ENCODE peak calls at places on chromosomes 3 and 15, in seven cellular contexts. I, X, S, Z, Y, J and H are unnamed samples.

GRCh38 chr3:134374791-134375541 is 719 bp upstream of the AMOTL2 start:
- DNase-seq in X (peak), I (no peak), Y (no peak), Z (no peak), J (peak), S (no peak), H (peak)

GRCh38 chr3:160232014-160232413 is 6.8 kb downstream of the C3orf80 start:
- DNase-seq in Z (no peak), S (no peak), Y (no peak), I (no peak), J (no peak), X (no peak), H (no peak)

GRCh38 chr3:172138792-172139507 is 99.6 kb downstream of the FNDC3B start:
- DNase-seq in X (no peak), I (no peak), Y (no peak), S (peak), J (no peak), Z (no peak), H (no peak)

GRCh38 chr3:98565843-98566242 is 27.6 kb downstream of the CPOX start:
- DNase-seq in J (no peak), I (no peak), Z (no peak), S (no peak), Y (no peak), X (no peak), H (no peak)

GRCh38 chr3:37961622-37962455 is 28.7 kb upstream of the VILL start:
- DNase-seq in I (no peak), X (no peak), Y (no peak), S (no peak), J (no peak), Z (no peak), H (no peak)

GRCh38 chr3:107285197-107285596 is 92.0 kb upstream of the CCDC54 start:
- DNase-seq in X (peak), J (no peak), S (no peak), Z (no peak), Y (no peak), I (no peak), H (no peak)

GRCh38 chr15:81050806-81051205 is 50.1 kb downstream of the TLNRD1 start:
- DNase-seq in Z (no peak), J (no peak), X (no peak), S (no peak), I (no peak), Y (no peak), H (no peak)

GRCh38 chr3:196735751-196736150 is 3.9 kb upstream of the PAK2 start:
- DNase-seq in S (no peak), J (no peak), Z (no peak), Y (no peak), X (no peak), I (no peak), H (no peak)

GRCh38 chr15:70906842-70907241 is 14.2 kb downstream of the LRRC49 start:
- DNase-seq in Z (no peak), X (peak), J (no peak), Y (no peak), I (no peak), S (no peak), H (no peak)

GRCh38 chr3:98817546-98817945 is 54.4 kb downstream of the ST3GAL6 start:
- DNase-seq in S (no peak), J (no peak), I (no peak), X (peak), Y (no peak), Z (no peak), H (no peak)

GRCh38 chr3:163785693-163786092 is 1292.6 kb downstream of the SI start:
- DNase-seq in Z (no peak), I (no peak), X (no peak), S (no peak), Y (no peak), J (no peak), H (no peak)